ENCODE peak calls at places on chromosomes 3 and 15, in nine cellular contexts. D is uterus; O is CD8-positive, alpha-beta T cell; X is right cardiac atrium; N is fibroblast of the aortic adventitia; I is A549; V is aorta; C is naive thymus-derived CD4-positive, alpha-beta T cell; B is bronchial epithelial cell. M is an unnamed sample.

GRCh38 chr3:129015388-129016105 is 14.4 kb downstream of the EFCC1 start:
- DNase-seq in C (peak), X (peak), V (no peak), I (no peak), D (no peak), O (peak), B (no peak), N (no peak), M (peak)

GRCh38 chr3:147191795-147192385 is 214.5 kb downstream of the ZIC4 start:
- DNase-seq in B (peak), C (no peak), V (no peak), N (peak), D (no peak), I (peak), X (no peak), O (no peak), M (peak)

GRCh38 chr3:57755368-57756021 is 614 bp upstream of the SLMAP start:
- DNase-seq in B (peak), D (no peak), X (peak), I (peak), V (no peak), C (peak), O (no peak), N (peak), M (peak)

GRCh38 chr3:122233109-122233952 is 49.9 kb downstream of the CASR start:
- DNase-seq in O (no peak), D (no peak), N (no peak), C (no peak), I (no peak), X (no peak), V (no peak), B (no peak), M (peak)

GRCh38 chr3:155102329-155102728 is 22.2 kb downstream of the MME start:
- DNase-seq in V (no peak), B (peak), C (no peak), I (no peak), N (peak), X (no peak), D (no peak), O (no peak), M (no peak)

GRCh38 chr3:98827221-98827620 is 64.1 kb downstream of the ST3GAL6 start:
- DNase-seq in X (no peak), O (no peak), B (no peak), V (no peak), N (peak), D (no peak), C (no peak), I (no peak), M (no peak)

GRCh38 chr3:40771112-40771511 is 246.4 kb downstream of the ZNF621 start:
- DNase-seq in N (no peak), C (no peak), X (peak), V (peak), I (no peak), B (no peak), O (no peak), D (no peak), M (no peak)

GRCh38 chr3:122609798-122610559 is 32.5 kb downstream of the PARP15 start:
- DNase-seq in O (no peak), B (peak), I (peak), N (peak), V (no peak), X (no peak), C (no peak), D (no peak), M (no peak)

GRCh38 chr15:48408337-48408736 is 77.1 kb downstream of the DUT start:
- DNase-seq in C (no peak), V (no peak), D (no peak), X (no peak), N (no peak), B (no peak), I (no peak), O (no peak), M (no peak)

DNA sequence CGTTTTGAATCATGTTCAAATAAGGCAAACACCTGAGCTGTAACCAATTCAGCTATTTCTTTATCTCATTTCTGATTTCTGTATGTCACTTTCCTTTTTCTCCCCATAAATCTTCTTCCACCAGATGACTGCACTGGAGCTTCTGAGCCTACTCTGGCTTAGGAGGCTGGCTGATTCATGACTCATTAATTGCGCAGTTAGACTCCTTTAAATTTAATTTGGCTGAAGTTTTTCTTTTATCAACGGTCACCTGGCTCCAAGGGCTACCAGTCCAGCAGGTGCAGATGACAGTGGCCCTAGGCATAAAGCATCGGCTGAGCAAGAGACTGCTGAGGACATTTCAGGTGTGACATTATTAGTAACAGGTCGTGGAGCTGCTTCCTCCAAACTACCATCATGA is 39.6 kb upstream of the ITGA11 start:
- DNase-seq in O (no peak), D (no peak), I (no peak), X (no peak), V (no peak), N (no peak), C (no peak), B (no peak), M (no peak)
- H3K4me3 ChIP-seq in O (no peak), D (no peak), I (no peak), X (no peak), V (no peak), N (no peak), C (no peak), B (no peak), M (no peak)

GRCh38 chr15:67946701-67947100 is 106.9 kb upstream of the RNU6-1 start:
- DNase-seq in X (no peak), C (no peak), N (no peak), V (no peak), B (no peak), D (no peak), I (no peak), O (no peak), M (peak)
- H3K4me3 ChIP-seq in X (no peak), C (no peak), N (no peak), V (no peak), B (no peak), D (no peak), I (no peak), O (no peak), M (peak)

GRCh38 chr3:134652886-134653630 is 2.2 kb upstream of the KY start:
- DNase-seq in V (no peak), X (no peak), O (no peak), I (no peak), N (no peak), B (no peak), D (no peak), C (no peak), M (no peak)
- H3K4me3 ChIP-seq in V (no peak), X (no peak), O (no peak), I (no peak), N (no peak), B (no peak), D (no peak), C (no peak), M (no peak)

GRCh38 chr3:170585937-170586310 is at the start of gene SLC7A14:
- DNase-seq in O (no peak), B (no peak), N (no peak), X (no peak), I (no peak), D (no peak), V (no peak), C (no peak), M (no peak)
- H3K4me3 ChIP-seq in O (no peak), B (no peak), N (peak), X (peak), I (no peak), D (no peak), V (no peak), C (no peak), M (no peak)

DNA sequence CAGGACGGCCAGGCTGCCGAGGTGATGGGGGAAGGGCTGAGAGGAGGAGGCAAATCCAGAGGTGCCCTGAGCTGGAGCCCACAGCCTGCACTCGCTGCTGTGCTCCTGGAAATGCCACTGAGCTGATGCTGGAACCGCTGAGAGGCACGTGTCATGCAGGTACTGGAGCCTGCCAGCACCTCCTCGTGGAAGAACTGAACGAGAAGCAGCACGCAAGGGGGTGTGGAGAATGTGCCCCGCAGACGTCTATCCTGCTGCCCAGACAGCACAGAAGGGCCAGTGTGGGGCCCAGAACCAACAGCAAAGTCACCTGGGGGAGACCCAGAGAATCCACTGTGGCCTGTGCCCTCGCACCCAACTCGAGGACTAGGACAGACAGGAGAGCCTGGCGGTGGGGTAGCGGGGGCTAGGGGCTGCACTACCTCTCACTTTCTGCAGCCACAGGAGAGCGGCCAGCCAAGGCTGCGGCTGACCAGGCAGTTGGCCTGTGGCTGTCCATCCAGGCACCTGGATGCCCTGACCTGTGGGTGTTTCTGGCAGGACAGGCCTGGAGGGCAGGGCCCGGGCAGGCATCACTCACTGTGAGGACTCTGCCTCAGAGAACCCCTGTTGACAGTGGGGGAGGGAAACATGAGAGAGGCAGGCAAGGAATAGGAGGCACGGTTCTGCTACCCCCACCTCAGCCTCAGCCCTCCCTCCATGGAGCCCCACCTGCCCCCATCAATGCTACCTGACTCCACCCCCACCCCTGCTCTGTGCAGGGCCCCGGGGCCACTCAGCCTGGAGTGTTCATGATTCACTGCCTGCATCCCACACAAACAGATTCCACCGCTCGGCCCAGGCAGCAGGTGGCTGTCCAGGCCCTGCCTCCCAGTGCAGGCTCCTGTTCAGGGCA is 213.1 kb downstream of the TBC1D2B start:
- DNase-seq in V (no peak), X (no peak), O (no peak), D (peak), C (no peak), B (no peak), N (no peak), I (no peak), M (no peak)
- H3K4me3 ChIP-seq in V (no peak), X (no peak), O (no peak), D (no peak), C (no peak), B (no peak), N (no peak), I (no peak), M (no peak)

GRCh38 chr15:28886431-28887343 is 913 bp downstream of the APBA2 start:
- DNase-seq in X (no peak), C (peak), N (no peak), D (no peak), I (no peak), O (peak), V (no peak), B (no peak), M (no peak)
- H3K4me3 ChIP-seq in X (peak), C (peak), N (peak), D (no peak), I (peak), O (peak), V (peak), B (peak), M (no peak)

GRCh38 chr15:83320404-83320803 is 35.9 kb upstream of the BNC1 start:
- DNase-seq in V (no peak), I (no peak), O (no peak), X (no peak), B (peak), D (no peak), C (no peak), N (no peak), M (no peak)
- H3K4me3 ChIP-seq in V (no peak), I (no peak), O (no peak), X (no peak), B (no peak), D (no peak), C (no peak), N (no peak), M (no peak)

GRCh38 chr3:50978991-50979667 is 304.4 kb downstream of the DOCK3 start:
- DNase-seq in D (no peak), O (no peak), X (no peak), I (no peak), N (no peak), B (no peak), C (no peak), V (no peak), M (no peak)
- H3K4me3 ChIP-seq in D (no peak), O (no peak), X (no peak), I (no peak), N (no peak), B (no peak), C (no peak), V (no peak), M (no peak)

GRCh38 chr3:64586977-64587376 is 100.8 kb downstream of the ADAMTS9 start:
- DNase-seq in D (no peak), N (no peak), B (no peak), V (no peak), C (no peak), I (no peak), X (no peak), O (no peak), M (no peak)
- H3K4me3 ChIP-seq in D (no peak), N (no peak), B (no peak), V (no peak), C (no peak), I (no peak), X (no peak), O (no peak), M (no peak)

GRCh38 chr15:51620647-51621046 is 1.9 kb downstream of the DMXL2 start:
- DNase-seq in X (no peak), C (no peak), D (no peak), V (no peak), I (no peak), O (no peak), B (no peak), N (no peak), M (no peak)
- H3K4me3 ChIP-seq in X (peak), C (no peak), D (no peak), V (no peak), I (peak), O (no peak), B (no peak), N (no peak), M (no peak)

M was measured in OCI-LY7.